ENCODE peak calls at places on chromosomes 13 and 19, in eight cellular contexts. One of them, this sample, is unnamed.

GRCh38 chr13:45356966-45357689 is 16.1 kb upstream of the TPT1 start:
- DNase-seq in A549: no peak
- DNase-seq in cardiac muscle cell: no peak
- DNase-seq in OCI-LY7: no peak
- DNase-seq in lower lobe of right lung: no peak
- DNase-seq in GM23338: no peak
- DNase-seq in dorsolateral prefrontal cortex: no peak
- DNase-seq in cardiac fibroblast: no peak
- DNase-seq in this sample: no peak

GRCh38 chr13:97076898-97077297 is 82.6 kb upstream of the OXGR1 start:
- DNase-seq in A549: no peak
- DNase-seq in cardiac muscle cell: peak
- DNase-seq in OCI-LY7: no peak
- DNase-seq in lower lobe of right lung: no peak
- DNase-seq in GM23338: no peak
- DNase-seq in dorsolateral prefrontal cortex: no peak
- DNase-seq in cardiac fibroblast: peak
- DNase-seq in this sample: no peak

GRCh38 chr13:94542917-94543316 is 53.0 kb downstream of the TGDS start:
- DNase-seq in A549: no peak
- DNase-seq in cardiac muscle cell: no peak
- DNase-seq in OCI-LY7: no peak
- DNase-seq in lower lobe of right lung: no peak
- DNase-seq in GM23338: no peak
- DNase-seq in dorsolateral prefrontal cortex: no peak
- DNase-seq in cardiac fibroblast: no peak
- DNase-seq in this sample: no peak

GRCh38 chr19:34124828-34125227 is 47.5 kb upstream of the LSM14A start:
- DNase-seq in A549: peak
- DNase-seq in cardiac muscle cell: no peak
- DNase-seq in OCI-LY7: no peak
- DNase-seq in lower lobe of right lung: no peak
- DNase-seq in GM23338: peak
- DNase-seq in dorsolateral prefrontal cortex: no peak
- DNase-seq in cardiac fibroblast: no peak
- DNase-seq in this sample: no peak

GRCh38 chr19:57398868-57399267 is 9.2 kb downstream of the ZNF548 start:
- DNase-seq in A549: no peak
- DNase-seq in cardiac muscle cell: no peak
- DNase-seq in OCI-LY7: no peak
- DNase-seq in lower lobe of right lung: no peak
- DNase-seq in GM23338: no peak
- DNase-seq in dorsolateral prefrontal cortex: no peak
- DNase-seq in cardiac fibroblast: no peak
- DNase-seq in this sample: no peak

GRCh38 chr19:4557186-4557970 is 2.1 kb downstream of the SEMA6B start:
- DNase-seq in A549: no peak
- DNase-seq in cardiac muscle cell: no peak
- DNase-seq in OCI-LY7: peak
- DNase-seq in lower lobe of right lung: no peak
- DNase-seq in GM23338: peak
- DNase-seq in dorsolateral prefrontal cortex: no peak
- DNase-seq in cardiac fibroblast: no peak
- DNase-seq in this sample: no peak

GRCh38 chr19:45117167-45117594 is 24.2 kb downstream of the PPP1R37 start:
- DNase-seq in A549: no peak
- DNase-seq in cardiac muscle cell: peak
- DNase-seq in OCI-LY7: peak
- DNase-seq in lower lobe of right lung: peak
- DNase-seq in GM23338: no peak
- DNase-seq in dorsolateral prefrontal cortex: no peak
- DNase-seq in cardiac fibroblast: no peak
- DNase-seq in this sample: no peak

GRCh38 chr13:100291626-100292025 is 202.7 kb downstream of the PCCA start:
- DNase-seq in A549: no peak
- DNase-seq in cardiac muscle cell: no peak
- DNase-seq in OCI-LY7: no peak
- DNase-seq in lower lobe of right lung: no peak
- DNase-seq in GM23338: no peak
- DNase-seq in dorsolateral prefrontal cortex: no peak
- DNase-seq in cardiac fibroblast: no peak
- DNase-seq in this sample: no peak

GRCh38 chr13:68076046-68076445 is 845.9 kb upstream of the PCDH9 start:
- DNase-seq in A549: no peak
- DNase-seq in cardiac muscle cell: no peak
- DNase-seq in OCI-LY7: no peak
- DNase-seq in lower lobe of right lung: no peak
- DNase-seq in GM23338: no peak
- DNase-seq in dorsolateral prefrontal cortex: no peak
- DNase-seq in cardiac fibroblast: no peak
- DNase-seq in this sample: no peak

GRCh38 chr13:67063036-67063435 is 167.1 kb downstream of the PCDH9 start:
- DNase-seq in A549: no peak
- DNase-seq in cardiac muscle cell: no peak
- DNase-seq in OCI-LY7: no peak
- DNase-seq in lower lobe of right lung: no peak
- DNase-seq in GM23338: no peak
- DNase-seq in dorsolateral prefrontal cortex: no peak
- DNase-seq in cardiac fibroblast: no peak
- DNase-seq in this sample: no peak

GRCh38 chr19:35357867-35358573 is at the start of gene FFAR3:
- DNase-seq in A549: no peak
- DNase-seq in cardiac muscle cell: peak
- DNase-seq in OCI-LY7: no peak
- DNase-seq in lower lobe of right lung: no peak
- DNase-seq in GM23338: peak
- DNase-seq in dorsolateral prefrontal cortex: no peak
- DNase-seq in cardiac fibroblast: peak
- DNase-seq in this sample: no peak

GRCh38 chr19:13024126-13024957 is 29.1 kb downstream of the NFIX start:
- DNase-seq in A549: no peak
- DNase-seq in cardiac muscle cell: peak
- DNase-seq in OCI-LY7: no peak
- DNase-seq in lower lobe of right lung: peak
- DNase-seq in GM23338: no peak
- DNase-seq in dorsolateral prefrontal cortex: no peak
- DNase-seq in cardiac fibroblast: no peak
- DNase-seq in this sample: no peak

GRCh38 chr13:97256343-97256783 is 34.2 kb downstream of the MBNL2 start:
- DNase-seq in A549: peak
- DNase-seq in cardiac muscle cell: peak
- DNase-seq in OCI-LY7: no peak
- DNase-seq in lower lobe of right lung: no peak
- DNase-seq in GM23338: no peak
- DNase-seq in dorsolateral prefrontal cortex: no peak
- DNase-seq in cardiac fibroblast: peak
- DNase-seq in this sample: no peak

GRCh38 chr13:72295173-72295572 is 428.2 kb upstream of the DACH1 start:
- DNase-seq in A549: no peak
- DNase-seq in cardiac muscle cell: peak
- DNase-seq in OCI-LY7: no peak
- DNase-seq in lower lobe of right lung: no peak
- DNase-seq in GM23338: no peak
- DNase-seq in dorsolateral prefrontal cortex: no peak
- DNase-seq in cardiac fibroblast: peak
- DNase-seq in this sample: no peak

GRCh38 chr13:114154476-114154875 is 22.1 kb upstream of the RASA3 start:
- DNase-seq in A549: no peak
- DNase-seq in cardiac muscle cell: no peak
- DNase-seq in OCI-LY7: peak
- DNase-seq in lower lobe of right lung: no peak
- DNase-seq in GM23338: no peak
- DNase-seq in dorsolateral prefrontal cortex: no peak
- DNase-seq in cardiac fibroblast: no peak
- DNase-seq in this sample: no peak

GRCh38 chr13:74316531-74316930 is 182.3 kb upstream of the KLF12 start:
- DNase-seq in A549: no peak
- DNase-seq in cardiac muscle cell: peak
- DNase-seq in OCI-LY7: no peak
- DNase-seq in lower lobe of right lung: no peak
- DNase-seq in GM23338: no peak
- DNase-seq in dorsolateral prefrontal cortex: no peak
- DNase-seq in cardiac fibroblast: no peak
- DNase-seq in this sample: no peak

GRCh38 chr19:13526552-13526951 is 20.3 kb upstream of the CACNA1A start:
- DNase-seq in A549: peak
- DNase-seq in cardiac muscle cell: peak
- DNase-seq in OCI-LY7: peak
- DNase-seq in lower lobe of right lung: no peak
- DNase-seq in GM23338: peak
- DNase-seq in dorsolateral prefrontal cortex: no peak
- DNase-seq in cardiac fibroblast: peak
- DNase-seq in this sample: no peak

GRCh38 chr19:15640294-15640903 is at the start of gene CYP4F3:
- DNase-seq in A549: peak
- DNase-seq in cardiac muscle cell: peak
- DNase-seq in OCI-LY7: no peak
- DNase-seq in lower lobe of right lung: peak
- DNase-seq in GM23338: no peak
- DNase-seq in dorsolateral prefrontal cortex: peak
- DNase-seq in cardiac fibroblast: no peak
- DNase-seq in this sample: peak

GRCh38 chr13:102277286-102277685 is 124.6 kb downstream of the FGF14 start:
- DNase-seq in A549: no peak
- DNase-seq in cardiac muscle cell: peak
- DNase-seq in OCI-LY7: no peak
- DNase-seq in lower lobe of right lung: no peak
- DNase-seq in GM23338: peak
- DNase-seq in dorsolateral prefrontal cortex: no peak
- DNase-seq in cardiac fibroblast: no peak
- DNase-seq in this sample: no peak

GRCh38 chr19:1853295-1854031 is 5.2 kb upstream of the REXO1 start:
- DNase-seq in A549: peak
- DNase-seq in cardiac muscle cell: peak
- DNase-seq in OCI-LY7: peak
- DNase-seq in lower lobe of right lung: peak
- DNase-seq in GM23338: peak
- DNase-seq in dorsolateral prefrontal cortex: no peak
- DNase-seq in cardiac fibroblast: peak
- DNase-seq in this sample: peak
- H3K4me3 ChIP-seq in A549: no peak
- H3K4me3 ChIP-seq in cardiac muscle cell: no peak
- H3K4me3 ChIP-seq in OCI-LY7: peak
- H3K4me3 ChIP-seq in lower lobe of right lung: no peak
- H3K4me3 ChIP-seq in GM23338: no peak
- H3K4me3 ChIP-seq in dorsolateral prefrontal cortex: no peak
- H3K4me3 ChIP-seq in cardiac fibroblast: no peak
- H3K4me3 ChIP-seq in this sample: no peak

DNA sequence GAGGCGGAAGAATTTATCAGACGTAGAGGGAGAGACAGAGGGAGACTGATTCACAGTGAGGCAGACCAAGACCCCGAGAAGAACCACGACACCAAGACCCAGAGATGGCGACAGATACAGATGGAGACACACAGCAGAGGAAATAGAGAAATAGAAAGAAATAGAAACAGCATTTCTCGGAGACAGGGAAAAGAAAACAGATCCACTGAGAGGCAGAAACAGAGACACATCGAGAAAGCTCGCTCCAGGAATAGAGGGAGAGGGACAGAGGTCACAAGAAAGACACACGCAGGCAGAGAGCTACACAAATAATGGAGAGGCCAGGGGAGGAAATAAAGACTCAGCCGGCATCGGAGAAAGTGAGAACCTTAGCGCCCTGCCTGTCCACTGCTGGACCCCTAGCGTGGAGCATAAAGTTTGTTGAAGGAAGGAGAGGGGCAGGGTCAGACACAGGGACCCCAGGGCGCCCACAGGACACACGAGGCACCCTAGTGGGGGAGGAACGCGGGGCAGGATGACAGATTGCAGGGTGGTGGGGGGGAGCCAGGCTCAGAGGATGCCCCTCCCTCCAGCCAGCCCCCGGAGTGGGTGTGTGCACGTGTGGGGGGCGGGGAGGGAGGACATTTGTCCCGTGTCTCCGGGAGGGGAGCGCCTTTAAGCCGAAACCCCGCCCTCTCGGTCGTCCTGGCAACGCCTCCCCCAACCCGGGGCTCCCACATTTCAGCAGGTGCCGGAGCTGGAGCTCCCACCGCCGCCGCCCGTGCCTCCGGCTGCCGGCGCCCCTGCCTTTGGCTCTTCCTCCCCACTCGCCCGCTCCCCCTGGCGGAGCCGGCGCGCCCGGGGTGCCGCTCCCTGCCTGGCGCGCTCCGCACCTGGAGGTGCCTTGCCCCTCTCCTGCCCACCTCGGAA is at the start of gene PRKCG:
- DNase-seq in A549: peak
- DNase-seq in cardiac muscle cell: no peak
- DNase-seq in OCI-LY7: no peak
- DNase-seq in lower lobe of right lung: peak
- DNase-seq in GM23338: peak
- DNase-seq in dorsolateral prefrontal cortex: peak
- DNase-seq in cardiac fibroblast: no peak
- DNase-seq in this sample: no peak
- TF ChIP-seq CTCF in A549: peak
- TF ChIP-seq CTCF in cardiac muscle cell: peak
- TF ChIP-seq CTCF in OCI-LY7: peak
- TF ChIP-seq CTCF in lower lobe of right lung: peak
- TF ChIP-seq CTCF in GM23338: peak
- TF ChIP-seq CTCF in dorsolateral prefrontal cortex: peak
- TF ChIP-seq CTCF in cardiac fibroblast: no peak
- TF ChIP-seq CTCF in this sample: peak

DNA sequence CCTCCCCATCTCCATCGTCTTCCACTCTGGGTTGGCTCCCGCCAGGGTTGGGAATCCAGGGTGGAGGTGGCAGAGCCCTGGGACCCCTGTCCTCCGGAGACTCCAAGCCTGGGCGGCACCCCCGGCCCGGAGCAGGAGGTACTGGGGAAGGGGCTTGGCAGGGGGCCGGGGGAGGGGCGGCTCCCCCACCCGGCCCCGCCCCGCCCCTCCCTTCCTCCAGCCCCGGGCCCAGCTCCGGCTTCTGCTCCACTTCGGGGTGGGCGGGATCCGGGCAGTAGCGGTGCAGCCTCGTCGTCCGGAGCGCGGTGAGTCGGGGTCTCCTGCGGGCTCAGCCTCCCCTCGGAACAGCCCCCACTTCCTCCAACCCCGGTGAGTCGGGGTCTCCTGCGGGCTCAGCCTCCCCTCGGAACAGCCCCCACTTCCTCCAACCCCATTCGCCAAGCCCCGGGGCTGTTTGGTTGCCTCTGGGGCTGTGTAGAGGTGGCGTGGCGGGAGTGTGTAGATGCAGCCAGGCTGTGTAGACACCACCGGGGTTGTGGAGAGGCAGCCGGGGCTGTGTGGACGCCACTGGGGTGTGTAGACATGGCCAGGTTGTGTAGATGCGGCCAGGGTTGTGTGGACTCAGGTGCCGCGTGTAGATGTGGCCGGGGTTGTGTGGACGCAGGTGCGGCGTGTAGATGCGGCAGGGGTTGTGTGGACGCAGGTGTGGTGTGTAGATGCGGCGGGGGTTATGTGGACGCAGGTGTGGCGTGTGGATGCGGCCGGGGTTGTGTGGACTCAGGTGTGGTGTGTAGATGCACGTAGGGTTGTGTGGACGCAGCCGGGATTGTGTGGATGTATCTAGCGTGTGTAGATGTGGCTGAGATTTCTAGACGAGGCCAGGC is at the start of gene TMPRSS9:
- DNase-seq in A549: no peak
- DNase-seq in cardiac muscle cell: no peak
- DNase-seq in OCI-LY7: no peak
- DNase-seq in lower lobe of right lung: no peak
- DNase-seq in GM23338: no peak
- DNase-seq in dorsolateral prefrontal cortex: no peak
- DNase-seq in cardiac fibroblast: no peak
- DNase-seq in this sample: no peak
- H3K4me3 ChIP-seq in A549: no peak
- H3K4me3 ChIP-seq in cardiac muscle cell: no peak
- H3K4me3 ChIP-seq in OCI-LY7: no peak
- H3K4me3 ChIP-seq in lower lobe of right lung: no peak
- H3K4me3 ChIP-seq in GM23338: peak
- H3K4me3 ChIP-seq in dorsolateral prefrontal cortex: no peak
- H3K4me3 ChIP-seq in cardiac fibroblast: no peak
- H3K4me3 ChIP-seq in this sample: no peak

GRCh38 chr13:98565726-98566577 is 11.0 kb downstream of the STK24 start:
- DNase-seq in A549: no peak
- DNase-seq in cardiac muscle cell: peak
- DNase-seq in OCI-LY7: peak
- DNase-seq in lower lobe of right lung: no peak
- DNase-seq in GM23338: no peak
- DNase-seq in dorsolateral prefrontal cortex: no peak
- DNase-seq in cardiac fibroblast: no peak
- DNase-seq in this sample: no peak
- TF ChIP-seq CTCF in A549: no peak
- TF ChIP-seq CTCF in cardiac muscle cell: no peak
- TF ChIP-seq CTCF in OCI-LY7: no peak
- TF ChIP-seq CTCF in lower lobe of right lung: no peak
- TF ChIP-seq CTCF in GM23338: no peak
- TF ChIP-seq CTCF in dorsolateral prefrontal cortex: no peak
- TF ChIP-seq CTCF in cardiac fibroblast: no peak
- TF ChIP-seq CTCF in this sample: no peak